ENCODE peak calls at places on chromosomes 2 and 18, in four cellular contexts. B is HepG2, I is K562, E is H1. D is an unnamed sample.

GRCh38 chr18:27750014-27750413 is 426.9 kb downstream of the CDH2 start:
- DNase-seq in E (peak; percentile 67), I (no peak), B (peak; percentile 16), D (no peak)

GRCh38 chr2:127057371-127058245 is 49.3 kb downstream of the BIN1 start:
- DNase-seq in I (no peak), E (no peak), B (no peak), D (no peak)

GRCh38 chr2:144921131-144921530 is 401.2 kb upstream of the ZEB2 start:
- DNase-seq in E (no peak), I (no peak), B (no peak), D (no peak)

GRCh38 chr2:100104718-100105677 is 37.4 kb downstream of the AFF3 start:
- DNase-seq in I (no peak), B (no peak), E (peak; percentile 59), D (no peak)

GRCh38 chr2:171923206-171923605 is 945 bp downstream of the HAT1 start:
- DNase-seq in I (peak; percentile 73), B (peak; percentile 32), E (no peak), D (no peak)

GRCh38 chr2:50953021-50953420 is 78.9 kb downstream of the NRXN1 start:
- DNase-seq in I (no peak), E (no peak), B (peak; percentile 1), D (no peak)

GRCh38 chr2:109447811-109448210 is 166.0 kb downstream of the SEPTIN10 start:
- DNase-seq in E (no peak), B (no peak), I (no peak), D (no peak)

GRCh38 chr18:34821669-34822210 is 111.6 kb downstream of the DTNA start:
- DNase-seq in I (no peak), E (no peak), B (peak; percentile 38), D (no peak)

GRCh38 chr2:28994074-28994473 is 13.0 kb downstream of the TOGARAM2 start:
- DNase-seq in I (no peak), B (no peak), E (no peak), D (no peak)

GRCh38 chr2:12318427-12319057 is 398.2 kb upstream of the TRIB2 start:
- DNase-seq in E (no peak), B (no peak), I (no peak), D (no peak)

GRCh38 chr2:12321886-12322285 is 394.9 kb upstream of the TRIB2 start:
- DNase-seq in E (no peak), I (no peak), B (no peak), D (no peak)

GRCh38 chr2:12320027-12320734 is 396.6 kb upstream of the TRIB2 start:
- DNase-seq in I (no peak), E (no peak), B (no peak), D (no peak)

GRCh38 chr2:12317853-12318426 is 398.8 kb upstream of the TRIB2 start:
- DNase-seq in E (no peak), B (no peak), I (no peak), D (no peak)

DNA sequence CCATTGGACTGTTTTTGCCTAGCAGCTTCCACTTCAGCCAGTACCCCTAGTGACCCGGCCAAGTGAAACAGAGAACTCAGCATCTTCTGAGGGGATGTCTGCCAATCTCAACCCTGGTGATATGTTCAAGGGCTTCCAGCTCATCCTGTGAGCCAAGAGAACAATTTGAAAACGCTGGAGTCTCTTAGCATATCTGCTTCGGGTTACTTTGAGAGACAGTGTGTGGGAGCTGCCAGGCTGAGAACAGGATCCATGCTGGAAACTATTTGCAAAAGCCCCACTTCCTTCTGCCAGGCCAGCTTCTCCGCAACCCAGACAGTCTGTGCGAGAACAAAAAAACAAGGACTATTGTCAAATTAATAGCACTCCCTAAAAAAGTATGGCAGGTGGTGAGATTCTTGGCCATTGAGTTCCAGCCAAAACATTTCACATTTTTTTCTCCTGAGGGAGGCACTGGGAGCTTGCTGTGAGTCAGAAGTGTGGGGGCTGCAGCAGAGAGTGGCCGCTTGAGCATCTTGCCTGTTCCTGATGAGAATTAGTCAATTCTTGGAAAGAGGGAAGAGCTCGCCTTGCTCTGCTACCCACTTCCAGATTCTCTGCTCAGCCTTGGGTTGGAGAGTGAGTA is 395.6 kb upstream of the TRIB2 start:
- DNase-seq in I (peak; percentile 65), E (no peak), B (no peak), D (no peak)
- TF ChIP-seq HDAC6 in I (no peak), E (no peak), B (no peak), D (no peak)

DNA sequence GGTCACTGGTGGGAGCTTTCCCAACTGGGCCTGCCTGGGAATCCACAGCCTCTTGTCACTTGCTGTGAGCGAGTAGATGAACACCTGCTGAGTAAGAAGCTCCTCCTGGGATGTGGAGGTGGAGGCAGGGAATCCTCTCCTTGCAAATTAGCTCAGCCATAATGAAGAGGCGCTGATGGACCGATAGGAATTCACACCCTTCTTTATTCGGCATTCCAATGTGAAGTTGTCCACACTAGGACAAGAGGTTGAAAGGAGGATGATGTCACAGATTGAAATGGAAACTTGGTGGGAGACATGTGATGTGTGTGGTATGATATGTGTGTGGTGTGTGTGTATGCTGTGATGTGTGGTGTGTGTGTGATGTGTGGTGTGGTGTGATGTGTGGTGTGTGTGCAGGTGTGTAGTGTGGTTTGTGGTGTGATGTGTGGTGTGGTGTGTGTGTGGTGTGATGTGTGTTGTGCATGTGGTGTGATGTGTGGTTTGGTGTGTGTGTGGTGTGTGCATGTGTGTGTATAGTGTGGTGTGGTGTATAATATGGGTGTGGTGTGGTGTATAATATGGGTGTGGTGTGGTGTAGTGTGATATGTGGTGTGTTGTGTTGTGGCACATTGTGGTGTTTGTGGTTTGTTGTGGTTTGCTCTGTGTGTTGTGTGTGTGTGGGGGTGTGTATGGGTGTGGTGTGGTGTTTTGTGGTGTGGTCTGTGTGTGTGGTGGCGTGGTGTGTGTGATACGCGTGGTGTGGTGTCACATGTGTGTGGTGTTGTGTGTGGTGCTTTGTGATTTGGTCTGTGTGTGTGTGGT is 216.4 kb downstream of the BCL2 start:
- DNase-seq in I (no peak), B (no peak), E (no peak), D (no peak)
- TF ChIP-seq HDAC6 in I (no peak), B (no peak), E (no peak), D (no peak)

DNA sequence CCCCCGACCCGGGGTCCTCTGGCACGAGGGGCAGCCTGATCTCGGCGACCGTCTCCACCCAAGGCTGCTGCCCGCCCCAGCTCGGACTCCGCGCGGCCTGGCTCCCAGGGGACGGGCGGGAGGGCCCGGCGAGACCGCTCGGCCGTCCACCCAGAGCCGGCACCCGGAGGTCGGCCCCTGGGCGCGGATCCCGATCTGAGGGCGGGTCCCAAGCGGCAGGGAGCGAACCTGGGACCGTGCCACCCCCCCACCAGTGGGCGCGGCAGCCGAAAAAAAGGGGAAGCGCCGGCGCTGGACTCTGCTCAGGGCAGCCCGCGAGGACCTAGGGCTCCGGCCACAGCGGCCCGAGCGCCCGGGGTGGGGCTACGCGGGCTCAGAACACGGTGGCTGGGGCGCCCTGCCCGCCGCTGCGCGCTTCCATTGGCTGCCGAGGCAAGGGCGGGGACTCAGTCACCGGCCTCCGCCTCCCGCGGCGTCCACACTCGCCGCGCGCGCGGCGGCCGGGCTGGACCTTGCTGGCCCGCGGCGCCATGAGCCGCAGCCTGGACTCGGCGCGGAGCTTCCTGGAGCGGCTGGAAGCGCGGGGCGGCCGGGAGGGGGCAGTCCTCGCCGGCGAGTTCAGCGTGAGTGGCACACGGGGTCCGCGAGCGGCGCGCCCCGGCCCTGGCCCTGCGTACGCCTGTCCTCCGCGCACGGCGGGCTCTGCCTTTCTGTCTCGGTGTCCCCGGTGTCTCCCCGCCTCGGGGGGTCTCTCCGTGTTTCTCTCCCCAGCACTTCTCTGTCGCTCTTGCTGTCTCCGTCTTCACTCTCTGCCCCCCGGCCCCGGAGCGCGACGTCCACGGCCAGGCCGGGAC is at the start of gene PTPN18:
- DNase-seq in B (peak; percentile 87), E (peak; percentile 77), I (peak; percentile 93), D (no peak)
- TF ChIP-seq HDAC6 in B (no peak), E (no peak), I (no peak), D (no peak)

GRCh38 chr18:58669731-58670379 is 1.4 kb upstream of the MALT1 start:
- DNase-seq in E (peak; percentile 23), B (peak; percentile 75), I (no peak), D (peak; percentile 31)
- TF ChIP-seq HDAC6 in E (no peak), B (no peak), I (no peak), D (no peak)

GRCh38 chr2:233165895-233166661 is 85.4 kb upstream of the ATG16L1 start:
- DNase-seq in E (no peak), I (peak; percentile 79), B (no peak), D (no peak)
- TF ChIP-seq HDAC6 in E (no peak), I (no peak), B (no peak), D (no peak)

GRCh38 chr2:66000888-66001287 is 434.0 kb upstream of the MEIS1 start:
- DNase-seq in B (no peak), E (no peak), I (no peak), D (no peak)

GRCh38 chr2:66001538-66001937 is 433.4 kb upstream of the MEIS1 start:
- DNase-seq in B (no peak), E (no peak), I (no peak), D (no peak)

GRCh38 chr2:65999103-65999502 is 435.8 kb upstream of the MEIS1 start:
- DNase-seq in I (no peak), E (no peak), B (no peak), D (no peak)

GRCh38 chr2:65997941-65998340 is 437.0 kb upstream of the MEIS1 start:
- DNase-seq in I (no peak), B (no peak), E (no peak), D (no peak)

DNA sequence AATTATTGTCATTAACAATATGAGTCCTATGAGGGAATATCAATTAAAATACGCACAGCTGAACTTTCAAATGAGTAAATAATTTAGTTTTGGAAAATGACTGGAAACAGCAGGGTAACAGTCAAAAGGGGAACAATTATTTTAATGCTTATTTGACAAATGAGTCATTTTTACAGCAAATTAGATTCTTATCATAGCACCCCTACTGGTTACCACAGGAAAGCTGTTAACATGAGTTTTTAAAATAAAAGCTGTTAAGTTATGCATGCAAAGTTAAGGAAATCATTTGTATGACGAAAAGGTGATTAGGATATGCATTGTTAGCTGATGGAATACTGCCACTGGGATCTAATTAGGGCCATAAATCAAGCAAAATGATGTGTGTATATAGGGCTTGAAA is 435.1 kb upstream of the MEIS1 start:
- DNase-seq in I (no peak), B (no peak), E (no peak), D (no peak)
- TF ChIP-seq HDAC6 in I (no peak), B (no peak), E (no peak), D (no peak)

GRCh38 chr18:75489493-75490190 is 62.1 kb upstream of the SMIM21 start:
- DNase-seq in E (no peak), B (peak; percentile 7), I (no peak), D (no peak)
- TF ChIP-seq HDAC6 in E (no peak), B (no peak), I (no peak), D (no peak)